ENCODE peak calls at places on chromosomes 5 and 9, in four cellular contexts. One of them, this sample, is unnamed.
A peak's percentile ranks its signal among the peaks of the same experiment; 100 is the strongest.

GRCh38 chr5:79962580-79963222 is 28.4 kb downstream of the MTX3 start:
- DNase-seq in activated B cell treated with CpG ODN at 0.5 μM for 24 hours: no peak
- DNase-seq in HFF-Myc: no peak
- DNase-seq in AG08395: peak; percentile 45
- DNase-seq in this sample: no peak

GRCh38 chr9:112224401-112225289 is 49.5 kb upstream of the SUSD1 start:
- DNase-seq in activated B cell treated with CpG ODN at 0.5 μM for 24 hours: no peak
- DNase-seq in HFF-Myc: peak; percentile 11
- DNase-seq in AG08395: peak; percentile 33
- DNase-seq in this sample: no peak

GRCh38 chr9:36166150-36166927 is 2.8 kb upstream of the CCIN start:
- DNase-seq in activated B cell treated with CpG ODN at 0.5 μM for 24 hours: peak; percentile 89
- DNase-seq in HFF-Myc: peak; percentile 49
- DNase-seq in AG08395: peak; percentile 92
- DNase-seq in this sample: no peak

GRCh38 chr5:73485715-73486114 is 12.5 kb upstream of the BTF3 start:
- DNase-seq in activated B cell treated with CpG ODN at 0.5 μM for 24 hours: no peak
- DNase-seq in HFF-Myc: no peak
- DNase-seq in AG08395: no peak
- DNase-seq in this sample: no peak

GRCh38 chr9:78607853-78608252 is 310.9 kb downstream of the PSAT1 start:
- DNase-seq in activated B cell treated with CpG ODN at 0.5 μM for 24 hours: no peak
- DNase-seq in HFF-Myc: no peak
- DNase-seq in AG08395: no peak
- DNase-seq in this sample: no peak

GRCh38 chr5:176773408-176774035 is 36.8 kb upstream of the UNC5A start:
- DNase-seq in activated B cell treated with CpG ODN at 0.5 μM for 24 hours: no peak
- DNase-seq in HFF-Myc: no peak
- DNase-seq in AG08395: no peak
- DNase-seq in this sample: no peak

GRCh38 chr5:137902389-137903133 is 13.3 kb downstream of the PKD2L2 start:
- DNase-seq in activated B cell treated with CpG ODN at 0.5 μM for 24 hours: no peak
- DNase-seq in HFF-Myc: no peak
- DNase-seq in AG08395: no peak
- DNase-seq in this sample: no peak

GRCh38 chr9:16241231-16241630 is 629.2 kb downstream of the BNC2 start:
- DNase-seq in activated B cell treated with CpG ODN at 0.5 μM for 24 hours: no peak
- DNase-seq in HFF-Myc: no peak
- DNase-seq in AG08395: peak; percentile 41
- DNase-seq in this sample: no peak

GRCh38 chr5:157965989-157966388 is 107.0 kb upstream of the CLINT1 start:
- DNase-seq in activated B cell treated with CpG ODN at 0.5 μM for 24 hours: no peak
- DNase-seq in HFF-Myc: no peak
- DNase-seq in AG08395: no peak
- DNase-seq in this sample: no peak

GRCh38 chr5:113020461-113021273 is 44.1 kb downstream of the DCP2 start:
- DNase-seq in activated B cell treated with CpG ODN at 0.5 μM for 24 hours: no peak
- DNase-seq in HFF-Myc: no peak
- DNase-seq in AG08395: peak; percentile 34
- DNase-seq in this sample: no peak

GRCh38 chr9:134833294-134833880 is 47.2 kb upstream of the FCN2 start:
- DNase-seq in activated B cell treated with CpG ODN at 0.5 μM for 24 hours: no peak
- DNase-seq in HFF-Myc: no peak
- DNase-seq in AG08395: no peak
- DNase-seq in this sample: no peak

GRCh38 chr9:94944623-94945022 is 218.1 kb downstream of the AOPEP start:
- DNase-seq in activated B cell treated with CpG ODN at 0.5 μM for 24 hours: no peak
- DNase-seq in HFF-Myc: no peak
- DNase-seq in AG08395: no peak
- DNase-seq in this sample: no peak

GRCh38 chr5:43420241-43420640 is 8.1 kb upstream of the CCL28 start:
- DNase-seq in activated B cell treated with CpG ODN at 0.5 μM for 24 hours: no peak
- DNase-seq in HFF-Myc: no peak
- DNase-seq in AG08395: no peak
- DNase-seq in this sample: no peak

GRCh38 chr9:107559499-107560086 is 70.0 kb upstream of the KLF4 start:
- DNase-seq in activated B cell treated with CpG ODN at 0.5 μM for 24 hours: no peak
- DNase-seq in HFF-Myc: no peak
- DNase-seq in AG08395: no peak
- DNase-seq in this sample: no peak

GRCh38 chr5:180389252-180390101 is 36.3 kb upstream of the GFPT2 start:
- DNase-seq in activated B cell treated with CpG ODN at 0.5 μM for 24 hours: no peak
- DNase-seq in HFF-Myc: no peak
- DNase-seq in AG08395: no peak
- DNase-seq in this sample: no peak

GRCh38 chr5:174420651-174421407 is 303.6 kb upstream of the MSX2 start:
- DNase-seq in activated B cell treated with CpG ODN at 0.5 μM for 24 hours: no peak
- DNase-seq in HFF-Myc: no peak
- DNase-seq in AG08395: no peak
- DNase-seq in this sample: no peak

GRCh38 chr5:132487841-132488555 is 2.6 kb downstream of the IRF1 start:
- DNase-seq in activated B cell treated with CpG ODN at 0.5 μM for 24 hours: peak; percentile 16
- DNase-seq in HFF-Myc: no peak
- DNase-seq in AG08395: no peak
- DNase-seq in this sample: no peak

GRCh38 chr5:113266227-113266912 is 168.4 kb downstream of the TSSK1B start:
- DNase-seq in activated B cell treated with CpG ODN at 0.5 μM for 24 hours: no peak
- DNase-seq in HFF-Myc: no peak
- DNase-seq in AG08395: no peak
- DNase-seq in this sample: no peak

GRCh38 chr9:92944921-92945320 is 2.4 kb upstream of the FGD3 start:
- DNase-seq in activated B cell treated with CpG ODN at 0.5 μM for 24 hours: no peak
- DNase-seq in HFF-Myc: no peak
- DNase-seq in AG08395: no peak
- DNase-seq in this sample: no peak

GRCh38 chr9:84075004-84075403 is 94.4 kb downstream of the RMI1 start:
- DNase-seq in activated B cell treated with CpG ODN at 0.5 μM for 24 hours: no peak
- DNase-seq in HFF-Myc: no peak
- DNase-seq in AG08395: no peak
- DNase-seq in this sample: no peak

GRCh38 chr5:145658435-145658834 is 176.7 kb downstream of the PRELID2 start:
- DNase-seq in activated B cell treated with CpG ODN at 0.5 μM for 24 hours: no peak
- DNase-seq in HFF-Myc: no peak
- DNase-seq in AG08395: no peak
- DNase-seq in this sample: no peak

GRCh38 chr9:69425402-69425801 is 100.4 kb downstream of the ENTREP1 start:
- DNase-seq in activated B cell treated with CpG ODN at 0.5 μM for 24 hours: no peak
- DNase-seq in HFF-Myc: no peak
- DNase-seq in AG08395: no peak
- DNase-seq in this sample: no peak

GRCh38 chr9:78879324-78880100 is 582.6 kb downstream of the PSAT1 start:
- DNase-seq in activated B cell treated with CpG ODN at 0.5 μM for 24 hours: no peak
- DNase-seq in HFF-Myc: no peak
- DNase-seq in AG08395: peak; percentile 6
- DNase-seq in this sample: no peak

GRCh38 chr5:141934099-141934844 is 10.6 kb downstream of the DELE1 start:
- DNase-seq in activated B cell treated with CpG ODN at 0.5 μM for 24 hours: no peak
- DNase-seq in HFF-Myc: no peak
- DNase-seq in AG08395: no peak
- DNase-seq in this sample: no peak

GRCh38 chr9:81690251-81690851 is 1.0 kb upstream of the TLE1 start:
- DNase-seq in activated B cell treated with CpG ODN at 0.5 μM for 24 hours: no peak
- DNase-seq in HFF-Myc: no peak
- DNase-seq in AG08395: no peak
- DNase-seq in this sample: no peak

GRCh38 chr5:167643616-167644015 is 647.8 kb upstream of the WWC1 start:
- DNase-seq in activated B cell treated with CpG ODN at 0.5 μM for 24 hours: no peak
- DNase-seq in HFF-Myc: no peak
- DNase-seq in AG08395: no peak
- DNase-seq in this sample: no peak

GRCh38 chr9:133641861-133642595 is 5.9 kb downstream of the DBH start:
- DNase-seq in activated B cell treated with CpG ODN at 0.5 μM for 24 hours: no peak
- DNase-seq in HFF-Myc: no peak
- DNase-seq in AG08395: no peak
- DNase-seq in this sample: no peak

GRCh38 chr5:132050661-132051371 is 9.6 kb upstream of the IL3 start:
- DNase-seq in activated B cell treated with CpG ODN at 0.5 μM for 24 hours: no peak
- DNase-seq in HFF-Myc: no peak
- DNase-seq in AG08395: no peak
- DNase-seq in this sample: no peak

GRCh38 chr5:136020383-136021015 is 8.3 kb upstream of the TGFBI start:
- DNase-seq in activated B cell treated with CpG ODN at 0.5 μM for 24 hours: no peak
- DNase-seq in HFF-Myc: peak; percentile 96
- DNase-seq in AG08395: peak; percentile 79
- DNase-seq in this sample: no peak

GRCh38 chr5:57442080-57442839 is 40.4 kb downstream of the ACTBL2 start:
- DNase-seq in activated B cell treated with CpG ODN at 0.5 μM for 24 hours: no peak
- DNase-seq in HFF-Myc: peak; percentile 95
- DNase-seq in AG08395: peak; percentile 91
- DNase-seq in this sample: peak; percentile 79

GRCh38 chr9:76717176-76717575 is 47.1 kb upstream of the PCA3 start:
- DNase-seq in activated B cell treated with CpG ODN at 0.5 μM for 24 hours: no peak
- DNase-seq in HFF-Myc: no peak
- DNase-seq in AG08395: no peak
- DNase-seq in this sample: no peak

GRCh38 chr5:150523472-150524350 is 15.8 kb downstream of the NDST1 start:
- DNase-seq in activated B cell treated with CpG ODN at 0.5 μM for 24 hours: no peak
- DNase-seq in HFF-Myc: peak; percentile 61
- DNase-seq in AG08395: peak; percentile 74
- DNase-seq in this sample: no peak

GRCh38 chr5:135343417-135343816 is 55.6 kb downstream of the MACROH2A1 start:
- DNase-seq in activated B cell treated with CpG ODN at 0.5 μM for 24 hours: no peak
- DNase-seq in HFF-Myc: no peak
- DNase-seq in AG08395: peak; percentile 73
- DNase-seq in this sample: no peak

GRCh38 chr5:154276932-154277331 is 86.4 kb downstream of the GALNT10 start:
- DNase-seq in activated B cell treated with CpG ODN at 0.5 μM for 24 hours: no peak
- DNase-seq in HFF-Myc: peak; percentile 87
- DNase-seq in AG08395: peak; percentile 89
- DNase-seq in this sample: no peak

GRCh38 chr9:134855231-134855899 is 25.2 kb upstream of the FCN2 start:
- DNase-seq in activated B cell treated with CpG ODN at 0.5 μM for 24 hours: no peak
- DNase-seq in HFF-Myc: no peak
- DNase-seq in AG08395: no peak
- DNase-seq in this sample: no peak

GRCh38 chr9:126508171-126508591 is 105.5 kb upstream of the LMX1B start:
- DNase-seq in activated B cell treated with CpG ODN at 0.5 μM for 24 hours: no peak
- DNase-seq in HFF-Myc: no peak
- DNase-seq in AG08395: no peak
- DNase-seq in this sample: no peak

GRCh38 chr5:169429044-169429443 is 128.1 kb upstream of the SLIT3 start:
- DNase-seq in activated B cell treated with CpG ODN at 0.5 μM for 24 hours: no peak
- DNase-seq in HFF-Myc: no peak
- DNase-seq in AG08395: peak; percentile 47
- DNase-seq in this sample: no peak

GRCh38 chr9:33180526-33181184 is 13.5 kb upstream of the B4GALT1 start:
- DNase-seq in activated B cell treated with CpG ODN at 0.5 μM for 24 hours: no peak
- DNase-seq in HFF-Myc: no peak
- DNase-seq in AG08395: peak; percentile 62
- DNase-seq in this sample: no peak